ENCODE peak calls at places on chromosomes 3 and 15, in nine cellular contexts. C is A549, P is colonic mucosa, Y is uterus, V is esophagus squamous epithelium, Z is tibial nerve, R is spleen, K is left ventricle myocardium inferior, S is sigmoid colon. T is an unnamed sample.

GRCh38 chr3:27326211-27326948 is 42.8 kb downstream of the NEK10 start:
- DNase-seq in C (no peak), P (no peak), Y (peak; percentile 17), V (no peak), Z (peak; percentile 15), R (no peak), K (no peak), S (peak; percentile 86), T (no peak)

GRCh38 chr3:11224010-11224409 is 48.2 kb upstream of the ATG7 start:
- DNase-seq in C (no peak), P (no peak), Y (no peak), V (no peak), Z (no peak), R (no peak), K (no peak), S (no peak), T (no peak)

GRCh38 chr3:153331676-153332075 is 169.7 kb downstream of the RAP2B start:
- DNase-seq in C (no peak), P (no peak), Y (no peak), V (no peak), Z (no peak), R (no peak), K (no peak), S (no peak), T (no peak)

GRCh38 chr3:189195302-189195701 is 23.5 kb downstream of the TPRG1 start:
- DNase-seq in C (no peak), P (no peak), Y (no peak), V (no peak), Z (no peak), R (no peak), K (no peak), S (no peak), T (no peak)

GRCh38 chr3:188834349-188834748 is 337.4 kb upstream of the TPRG1 start:
- DNase-seq in C (no peak), P (no peak), Y (no peak), V (no peak), Z (no peak), R (no peak), K (no peak), S (no peak), T (no peak)

GRCh38 chr3:61927332-61927731 is 366.0 kb downstream of the PTPRG start:
- DNase-seq in C (no peak), P (peak; percentile 40), Y (peak; percentile 80), V (no peak), Z (peak; percentile 57), R (no peak), K (peak; percentile 83), S (peak; percentile 93), T (peak; percentile 69)

GRCh38 chr3:141326626-141327025 is 41.7 kb upstream of the ZBTB38 start:
- DNase-seq in C (no peak), P (no peak), Y (no peak), V (no peak), Z (no peak), R (no peak), K (no peak), S (no peak), T (no peak)

GRCh38 chr3:36677331-36678007 is 86.9 kb downstream of the DCLK3 start:
- DNase-seq in C (peak; percentile 16), P (no peak), Y (no peak), V (no peak), Z (no peak), R (no peak), K (no peak), S (no peak), T (no peak)

GRCh38 chr3:184711366-184712247 is at the start of gene MAGEF1:
- DNase-seq in C (peak; percentile 84), P (peak; percentile 87), Y (peak; percentile 85), V (peak; percentile 26), Z (peak; percentile 59), R (peak; percentile 91), K (peak; percentile 84), S (peak; percentile 88), T (peak; percentile 88)

GRCh38 chr15:56715220-56715619 is 18.1 kb downstream of the ZNF280D start:
- DNase-seq in C (no peak), P (no peak), Y (no peak), V (no peak), Z (no peak), R (no peak), K (no peak), S (no peak), T (no peak)

GRCh38 chr15:59632714-59633113 is 21.1 kb downstream of the GCNT3 start:
- DNase-seq in C (peak; percentile 54), P (no peak), Y (no peak), V (no peak), Z (no peak), R (no peak), K (no peak), S (no peak), T (no peak)

GRCh38 chr3:194097141-194097880 is 38.6 kb upstream of the HES1 start:
- DNase-seq in C (no peak), P (no peak), Y (peak; percentile 26), V (no peak), Z (no peak), R (no peak), K (no peak), S (no peak), T (peak; percentile 88)

DNA sequence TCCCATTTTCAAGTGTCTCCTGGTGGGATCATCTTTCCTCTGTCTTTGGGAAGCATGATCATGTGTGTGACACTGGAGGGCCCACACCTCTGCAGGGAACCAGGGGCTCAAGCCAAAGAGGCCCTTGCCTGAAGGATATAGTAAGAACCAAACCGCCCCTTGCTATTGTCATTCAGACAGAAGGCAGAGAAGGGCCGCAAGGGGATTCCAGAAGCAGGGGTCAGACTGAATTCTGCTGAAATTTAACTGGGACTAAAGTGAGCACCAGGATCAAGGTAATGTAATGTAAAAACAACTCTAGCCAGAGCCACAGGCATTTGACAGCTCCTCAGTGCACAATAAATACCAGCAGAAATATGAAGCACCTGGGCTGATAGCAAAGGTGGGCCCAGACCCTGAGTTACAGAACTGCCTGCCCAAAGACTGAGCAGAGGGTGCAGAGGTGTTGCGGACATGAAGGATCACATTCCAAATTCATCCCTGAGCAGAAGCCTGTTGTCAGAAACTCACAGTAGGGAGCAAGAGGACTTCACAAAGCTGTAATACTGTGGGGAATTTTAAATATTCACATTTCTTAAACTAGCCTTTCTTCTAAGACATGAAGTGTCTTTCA is 46.0 kb upstream of the RASGRF1 start:
- DNase-seq in C (no peak), P (no peak), Y (no peak), V (no peak), Z (no peak), R (no peak), K (no peak), S (no peak), T (no peak)
- H3K27ac ChIP-seq in C (no peak overlapping the region), P (no peak overlapping the region), Y (no peak overlapping the region), V (no peak overlapping the region), Z (no peak overlapping the region), R (no peak overlapping the region), K (no peak overlapping the region), S (no peak overlapping the region), T (no peak overlapping the region)

DNA sequence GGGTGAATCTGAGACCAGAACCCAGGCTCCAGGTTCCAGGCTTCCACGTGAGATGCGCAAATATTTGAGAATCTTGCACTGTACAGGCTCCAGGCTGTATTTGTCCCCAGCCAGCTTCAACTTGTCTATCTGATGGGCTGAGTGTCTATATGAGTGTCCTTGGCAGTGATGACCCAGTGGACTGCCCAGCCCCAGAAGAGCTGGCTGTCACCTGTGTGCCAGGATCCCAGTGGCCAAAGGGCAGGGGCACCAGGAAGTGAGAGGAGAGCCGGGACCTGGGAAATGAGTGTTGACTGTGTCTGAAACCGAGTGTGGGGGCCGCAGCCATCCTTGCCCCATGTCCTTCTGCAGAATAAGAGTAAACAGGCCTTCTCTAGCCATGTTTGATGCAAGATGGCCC is 10.4 kb downstream of the FAH start:
- DNase-seq in C (no peak), P (no peak), Y (no peak), V (no peak), Z (no peak), R (no peak), K (no peak), S (peak; percentile 51), T (no peak)
- H3K4me1 ChIP-seq in C (peaks cover 19% of the 10 kb centered on the region), P (no peaks in the 10 kb centered on the region), Y (no peaks in the 10 kb centered on the region), V (peaks cover 25% of the 10 kb centered on the region), Z (peaks cover 11% of the 10 kb centered on the region), R (peaks cover 30% of the 10 kb centered on the region), K (peaks cover 16% of the 10 kb centered on the region), S (no peaks in the 10 kb centered on the region), T (peaks cover 7% of the 10 kb centered on the region)

GRCh38 chr3:151282921-151283320 is 4.6 kb upstream of the P2RY14 start:
- DNase-seq in C (peak; percentile 60), P (no peak), Y (no peak), V (no peak), Z (no peak), R (no peak), K (no peak), S (no peak), T (no peak)

GRCh38 chr3:151276038-151277027 is 2.0 kb downstream of the P2RY14 start:
- DNase-seq in C (no peak), P (no peak), Y (no peak), V (no peak), Z (no peak), R (peak; percentile 76), K (no peak), S (no peak), T (no peak)

GRCh38 chr3:151281671-151282334 is 3.5 kb upstream of the P2RY14 start:
- DNase-seq in C (no peak), P (no peak), Y (no peak), V (no peak), Z (no peak), R (no peak), K (no peak), S (no peak), T (no peak)

GRCh38 chr3:151283387-151283786 is 5.0 kb upstream of the P2RY14 start:
- DNase-seq in C (no peak), P (no peak), Y (no peak), V (no peak), Z (no peak), R (no peak), K (no peak), S (no peak), T (no peak)

GRCh38 chr3:151278223-151278622 is at the start of gene P2RY14:
- DNase-seq in C (no peak), P (no peak), Y (no peak), V (no peak), Z (no peak), R (no peak), K (no peak), S (no peak), T (no peak)
- H3K27ac ChIP-seq in C (no peak within 1 kb of the TSS), P (peak within 1 kb of the TSS; percentile 29), Y (no peak within 1 kb of the TSS), V (no peak within 1 kb of the TSS), Z (peak within 1 kb of the TSS; percentile 63), R (peak within 1 kb of the TSS; percentile 54), K (peak within 1 kb of the TSS; percentile 64), S (peak within 1 kb of the TSS; percentile 40), T (no peak within 1 kb of the TSS)

DNA sequence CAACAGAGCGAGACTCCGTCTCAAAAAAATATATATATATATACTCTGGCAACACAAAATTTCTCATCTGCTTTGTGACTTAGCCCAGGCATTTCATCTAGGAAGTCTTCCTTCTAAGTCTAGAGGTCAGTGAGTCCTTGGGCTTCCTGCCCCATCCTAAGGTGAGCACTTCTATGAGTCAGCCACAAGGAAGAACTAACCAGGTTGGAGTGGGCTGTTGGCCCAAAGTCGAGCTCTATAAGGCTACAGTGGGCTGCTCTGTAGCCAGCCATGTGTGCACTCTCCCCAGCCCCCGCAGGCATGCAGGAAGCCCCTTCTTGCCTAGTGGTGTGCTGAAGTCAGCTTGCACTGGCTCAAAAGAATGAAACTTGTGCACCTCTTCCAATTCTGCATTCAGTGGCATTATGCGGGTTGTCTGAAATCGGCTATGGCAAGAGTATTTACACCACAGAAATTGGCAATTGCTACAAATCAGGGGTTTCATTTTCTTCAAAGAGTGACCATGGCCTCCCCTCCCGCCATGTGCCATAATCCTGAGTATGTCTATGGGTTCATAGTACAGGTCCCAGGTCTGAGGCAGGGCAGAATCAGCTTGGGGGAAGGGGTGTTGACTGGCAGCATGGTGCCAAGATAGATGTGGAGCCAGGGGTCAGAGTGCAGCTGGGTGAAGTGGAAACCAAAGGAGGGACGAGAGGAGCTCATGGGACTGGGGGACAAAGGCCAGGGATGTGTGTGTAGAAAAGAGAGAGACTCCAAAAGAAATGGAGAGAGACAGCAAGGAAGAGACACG is 22.0 kb upstream of the LOXL1 start:
- DNase-seq in C (no peak), P (no peak), Y (no peak), V (no peak), Z (no peak), R (no peak), K (no peak), S (peak; percentile 52), T (no peak)
- H3K4me1 ChIP-seq in C (no peaks in the 10 kb centered on the region), P (no peaks in the 10 kb centered on the region), Y (no peaks in the 10 kb centered on the region), V (peaks cover 14% of the 10 kb centered on the region), Z (peaks cover 3% of the 10 kb centered on the region), R (no peaks in the 10 kb centered on the region), K (peaks cover 16% of the 10 kb centered on the region), S (no peaks in the 10 kb centered on the region), T (no peaks in the 10 kb centered on the region)